ENCODE peak calls at places on chromosomes 1 and 21, in seven cellular contexts. D, Y, B, V, M, P and O are unnamed samples.
A peak's percentile ranks its signal among the peaks of the same experiment; 100 is the strongest.

GRCh38 chr1:156816561-156817328 is at the start of gene SH2D2A:
- DNase-seq in D (peak; percentile 41), Y (peak; percentile 56), B (no peak), V (no peak), M (no peak), P (peak; percentile 21), O (no peak)

GRCh38 chr1:187275346-187275745 is 446.6 kb downstream of the PLA2G4A start:
- DNase-seq in D (no peak), Y (no peak), B (no peak), V (no peak), M (no peak), P (peak; percentile 75), O (no peak)

GRCh38 chr1:80776286-80776685 is 1024.4 kb upstream of the ADGRL2 start:
- DNase-seq in D (no peak), Y (peak; percentile 26), B (no peak), V (no peak), M (no peak), P (no peak), O (no peak)

GRCh38 chr1:219379691-219380090 is 206.0 kb downstream of the LYPLAL1 start:
- DNase-seq in D (no peak), Y (no peak), B (no peak), V (no peak), M (no peak), P (no peak), O (no peak)

GRCh38 chr1:210418863-210419641 is 90.3 kb downstream of the HHAT start:
- DNase-seq in D (no peak), Y (no peak), B (no peak), V (no peak), M (no peak), P (no peak), O (no peak)

GRCh38 chr1:161260346-161260745 is 1.8 kb downstream of the PCP4L1 start:
- DNase-seq in D (no peak), Y (no peak), B (no peak), V (no peak), M (no peak), P (no peak), O (no peak)

GRCh38 chr1:42259059-42259738 is 75.8 kb downstream of the FOXJ3 start:
- DNase-seq in D (peak; percentile 74), Y (peak; percentile 71), B (no peak), V (peak; percentile 61), M (no peak), P (peak; percentile 89), O (no peak)

GRCh38 chr1:25944986-25945385 is 38.8 kb upstream of the STMN1 start:
- DNase-seq in D (peak; percentile 55), Y (peak; percentile 53), B (no peak), V (peak; percentile 38), M (no peak), P (peak; percentile 56), O (no peak)

GRCh38 chr1:235708390-235708962 is 58.9 kb upstream of the GNG4 start:
- DNase-seq in D (peak; percentile 66), Y (no peak), B (no peak), V (no peak), M (no peak), P (no peak), O (no peak)

GRCh38 chr1:202860744-202861419 is 28.1 kb downstream of the RABIF start:
- DNase-seq in D (peak; percentile 33), Y (peak; percentile 94), B (peak; percentile 85), V (peak; percentile 62), M (peak; percentile 73), P (peak; percentile 98), O (peak; percentile 93)

GRCh38 chr1:246450485-246451251 is 56.4 kb downstream of the SMYD3 start:
- DNase-seq in D (peak; percentile 35), Y (peak; percentile 22), B (no peak), V (peak; percentile 54), M (peak; percentile 4), P (peak; percentile 63), O (no peak)

GRCh38 chr1:215682232-215682631 is 115.1 kb downstream of the KCTD3 start:
- DNase-seq in D (peak; percentile 33), Y (no peak), B (no peak), V (no peak), M (no peak), P (no peak), O (no peak)

GRCh38 chr21:38401527-38401926 is 96.8 kb downstream of the ERG start:
- DNase-seq in D (no peak), Y (no peak), B (no peak), V (no peak), M (no peak), P (no peak), O (no peak)

GRCh38 chr1:155504207-155504606 is 58.4 kb downstream of the ASH1L start:
- DNase-seq in D (peak; percentile 42), Y (peak; percentile 21), B (no peak), V (peak; percentile 44), M (no peak), P (peak; percentile 62), O (no peak)

GRCh38 chr1:10530756-10531155 is 56.0 kb downstream of the PEX14 start:
- DNase-seq in D (peak; percentile 79), Y (peak; percentile 87), B (no peak), V (peak; percentile 85), M (no peak), P (peak; percentile 79), O (no peak)

DNA sequence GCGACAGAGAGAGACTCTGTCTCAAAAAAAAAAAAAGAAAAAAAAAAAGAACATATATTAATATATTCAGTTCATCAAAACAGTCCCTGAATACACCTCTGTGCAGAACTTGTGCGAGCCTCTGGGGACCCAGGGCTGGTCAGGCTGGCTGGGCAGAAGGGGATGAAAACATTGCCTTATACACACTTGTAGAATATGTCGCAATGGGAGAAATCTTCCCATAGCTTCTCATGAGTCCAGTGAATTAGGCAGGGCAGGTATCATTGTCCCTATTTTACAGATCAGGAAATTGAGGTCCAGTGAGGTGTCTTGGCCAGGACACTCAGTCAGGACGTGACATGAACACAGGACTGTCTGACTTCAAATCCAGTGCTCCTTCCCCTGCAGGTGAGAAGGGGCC is 12.6 kb upstream of the WNT4 start:
- DNase-seq in D (no peak), Y (no peak), B (no peak), V (no peak), M (no peak), P (no peak), O (no peak)
- H3K4ac ChIP-seq in D (no peak overlapping the region), Y (no peak overlapping the region), B (no peak overlapping the region), V (no peak overlapping the region), M (no peak overlapping the region), P (no peak overlapping the region), O (no peak overlapping the region)

DNA sequence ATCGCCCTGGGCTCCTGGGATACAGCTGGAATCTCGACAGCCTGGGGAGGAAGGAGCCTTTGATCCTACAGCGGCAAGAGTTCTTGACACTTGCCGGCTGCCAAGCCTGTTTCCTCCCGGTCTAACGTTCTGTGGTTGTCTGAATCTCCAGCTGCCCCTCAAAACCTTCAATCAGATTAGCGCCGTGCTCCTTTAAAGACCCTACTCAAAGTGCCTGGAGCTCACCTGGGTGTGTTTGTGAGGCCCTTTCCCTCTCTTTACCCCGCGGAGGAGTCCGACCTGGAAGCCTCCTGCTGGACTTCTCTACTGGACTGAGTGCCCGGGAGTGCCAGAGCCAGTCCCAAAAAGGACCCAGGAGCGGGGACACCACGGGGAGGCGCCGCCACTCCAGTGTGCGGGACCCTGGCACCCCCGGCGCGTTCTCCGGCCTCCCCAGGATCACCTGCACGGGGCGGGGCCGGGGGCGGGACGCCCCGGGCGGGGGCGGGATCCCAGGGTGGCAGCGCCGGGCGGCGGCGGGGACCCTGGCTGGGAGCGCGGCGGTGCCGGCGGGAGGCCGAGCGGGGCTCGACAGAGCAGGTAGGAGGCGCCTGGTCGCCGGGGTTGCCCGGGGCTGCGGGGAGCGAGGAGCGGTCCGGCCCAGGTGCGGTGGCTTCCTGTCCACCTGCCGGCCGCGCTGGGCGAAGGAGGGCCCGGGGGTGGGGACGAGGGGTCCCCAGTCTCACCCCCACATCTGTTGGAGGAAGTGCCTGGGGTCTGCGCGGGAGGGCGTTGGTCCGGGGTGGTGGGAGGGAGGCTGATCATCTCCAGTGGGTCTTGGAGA is at the start of gene NCMAP:
- DNase-seq in D (no peak), Y (peak; percentile 47), B (peak; percentile 71), V (no peak), M (no peak), P (peak; percentile 26), O (peak; percentile 52)
- H4K8ac ChIP-seq in D (no peak within 1 kb of the TSS), Y (no peak within 1 kb of the TSS), B (no peak within 1 kb of the TSS), V (no peak within 1 kb of the TSS), M (no peak within 1 kb of the TSS), P (no peak within 1 kb of the TSS), O (no peak within 1 kb of the TSS)

GRCh38 chr21:32001390-32001789 is 128.6 kb downstream of the HUNK start:
- DNase-seq in D (no peak), Y (no peak), B (no peak), V (no peak), M (no peak), P (no peak), O (no peak)
- H3K4ac ChIP-seq in D (no peak overlapping the region), Y (no peak overlapping the region), B (no peak overlapping the region), V (no peak overlapping the region), M (no peak overlapping the region), P (no peak overlapping the region), O (no peak overlapping the region)

DNA sequence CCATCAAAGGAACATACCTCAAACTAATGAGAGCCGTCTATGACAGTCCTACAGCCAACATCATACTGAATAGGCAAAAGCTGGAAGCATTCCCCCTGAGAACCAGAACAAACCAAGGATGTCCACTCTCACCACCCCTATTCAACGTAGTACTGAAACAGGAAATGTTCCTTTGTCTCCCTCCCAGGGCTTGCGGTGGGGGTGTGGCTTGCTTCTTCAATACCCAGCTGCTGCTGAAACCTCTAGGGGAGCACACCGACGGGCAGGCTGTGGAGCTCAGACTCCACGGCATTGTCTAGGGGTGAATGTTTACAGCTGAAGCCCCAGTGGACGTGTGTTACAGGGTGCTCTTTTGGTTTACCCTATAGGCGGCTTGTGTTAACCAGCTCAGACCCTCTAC is 30.5 kb upstream of the B3GALT2 start:
- DNase-seq in D (no peak), Y (peak; percentile 73), B (peak; percentile 61), V (no peak), M (peak; percentile 14), P (no peak), O (peak; percentile 79)
- H4K8ac ChIP-seq in D (no peak overlapping the region), Y (no peak overlapping the region), B (no peak overlapping the region), V (no peak overlapping the region), M (no peak overlapping the region), P (no peak overlapping the region), O (no peak overlapping the region)